ENCODE peak calls at places on chromosomes 12 and 14, in six cellular contexts. A is Right ventricle myocardium superior; R is stromal cell of bone marrow; H is HL-60; V is MM.1S; B is effector CD4-positive, alpha-beta T cell. Z is an unnamed sample.

GRCh38 chr14:88255798-88256197 is 67.3 kb downstream of the KCNK10 start:
- DNase-seq in H (no peak), V (no peak), A (no peak), B (no peak), R (no peak), Z (no peak)

GRCh38 chr14:96245710-96246534 is 10.1 kb upstream of the BDKRB1 start:
- DNase-seq in V (no peak), H (no peak), A (no peak), B (no peak), R (no peak), Z (no peak)

GRCh38 chr12:65528127-65528526 is 249.6 kb downstream of the MSRB3 start:
- DNase-seq in V (no peak), R (no peak), B (no peak), A (no peak), H (no peak), Z (no peak)

GRCh38 chr12:27785882-27786570 is 6.0 kb upstream of the MANSC4 start:
- DNase-seq in V (no peak), A (no peak), H (peak; percentile 46), R (no peak), B (no peak), Z (peak; percentile 81)

GRCh38 chr12:100375023-100375737 is 18.3 kb downstream of the SLC17A8 start:
- DNase-seq in R (peak; percentile 57), B (no peak), H (no peak), V (no peak), A (peak; percentile 87), Z (peak; percentile 17)

GRCh38 chr14:52075371-52075770 is 6.5 kb upstream of the NID2 start:
- DNase-seq in A (no peak), R (no peak), V (no peak), B (no peak), H (no peak), Z (no peak)

GRCh38 chr12:131592972-131593371 is 117.9 kb upstream of the SFSWAP start:
- DNase-seq in R (no peak), B (no peak), A (no peak), H (no peak), V (no peak), Z (no peak)

GRCh38 chr12:98262886-98263285 is 252.5 kb upstream of the TMPO start:
- DNase-seq in V (no peak), H (no peak), B (no peak), A (no peak), R (no peak), Z (no peak)

GRCh38 chr12:105256921-105257320 is 20.9 kb upstream of the APPL2 start:
- DNase-seq in V (no peak), B (no peak), R (peak; percentile 75), A (no peak), H (no peak), Z (peak; percentile 47)

GRCh38 chr14:30791522-30792351 is 82.6 kb upstream of the COCH start:
- DNase-seq in R (no peak), V (no peak), A (no peak), H (no peak), B (no peak), Z (no peak)

GRCh38 chr14:63200035-63200740 is 4.1 kb upstream of the RHOJ start:
- DNase-seq in H (no peak), B (no peak), A (no peak), V (no peak), R (no peak), Z (no peak)

GRCh38 chr14:56878766-56879165 is 68.5 kb upstream of the OTX2 start:
- DNase-seq in H (no peak), B (no peak), V (peak; percentile 50), A (no peak), R (no peak), Z (no peak)

GRCh38 chr12:6386038-6386437 is 2.1 kb downstream of the LTBR start:
- DNase-seq in H (no peak), R (no peak), V (no peak), A (no peak), B (no peak), Z (no peak)

GRCh38 chr14:103260629-103261124 is 73.4 kb upstream of the EIF5 start:
- DNase-seq in B (no peak), A (peak; percentile 57), V (no peak), H (no peak), R (peak; percentile 18), Z (peak; percentile 49)

GRCh38 chr12:26268841-26269553 is 73.6 kb downstream of the SSPN start:
- DNase-seq in V (no peak), H (no peak), R (no peak), B (no peak), A (no peak), Z (no peak)

GRCh38 chr12:104454997-104455396 is 1.8 kb upstream of the CHST11 start:
- DNase-seq in H (no peak), A (no peak), R (peak; percentile 61), V (no peak), B (no peak), Z (peak; percentile 93)

GRCh38 chr12:63525831-63526230 is 142.5 kb downstream of the DPY19L2 start:
- DNase-seq in H (no peak), R (no peak), V (no peak), B (no peak), A (no peak), Z (peak; percentile 58)

GRCh38 chr12:131929530-131930456 is 717 bp downstream of the PUS1 start:
- DNase-seq in R (no peak), H (peak; percentile 41), V (no peak), B (peak; percentile 17), A (no peak), Z (no peak)